ENCODE peak calls at places on chromosomes 7 and 10, in five cellular contexts. E is HCT116, F is ovary, A is transverse colon, U is right lobe of liver. L is an unnamed sample.

GRCh38 chr7:70711441-70711840 is 420.5 kb upstream of the GALNT17 start:
- DNase-seq in F (no peak), E (no peak), U (no peak), A (no peak), L (no peak)

GRCh38 chr7:41693150-41693997 is 9.5 kb downstream of the INHBA start:
- DNase-seq in U (no peak), A (no peak), F (no peak), E (no peak), L (peak)

GRCh38 chr7:46814516-46815250 is 767.2 kb downstream of the TNS3 start:
- DNase-seq in E (no peak), U (no peak), A (no peak), F (no peak), L (no peak)

GRCh38 chr7:2116086-2116810 is 116.5 kb downstream of the MAD1L1 start:
- DNase-seq in A (no peak), U (no peak), E (peak), F (no peak), L (peak)

GRCh38 chr10:43939939-43940810 is 291.5 kb upstream of the ZNF32 start:
- DNase-seq in E (no peak), F (no peak), A (no peak), U (no peak), L (no peak)

GRCh38 chr7:80918909-80919721 is at the start of gene SEMA3C:
- DNase-seq in A (peak), U (peak), F (peak), E (peak), L (peak)

GRCh38 chr10:106189254-106189653 is 975.3 kb downstream of the SORCS1 start:
- DNase-seq in E (no peak), A (no peak), U (no peak), F (no peak), L (no peak)

GRCh38 chr7:154769011-154769410 is 233.9 kb downstream of the PAXIP1 start:
- DNase-seq in E (no peak), F (no peak), U (no peak), A (no peak), L (no peak)

GRCh38 chr10:10222288-10222945 is 795.3 kb upstream of the CELF2 start:
- DNase-seq in U (no peak), E (no peak), F (no peak), A (no peak), L (no peak)

GRCh38 chr10:388661-389045 is 253.4 kb downstream of the ZMYND11 start:
- DNase-seq in U (no peak), F (no peak), E (no peak), A (no peak), L (no peak)

GRCh38 chr10:44932338-44933116 is 21.4 kb downstream of the TMEM72 start:
- DNase-seq in A (peak), E (peak), U (peak), F (peak), L (peak)

GRCh38 chr7:23473848-23474097 is 3.5 kb upstream of the IGF2BP3 start:
- DNase-seq in F (no peak), A (no peak), U (no peak), E (no peak), L (no peak)

GRCh38 chr7:158027646-158028045 is 560.0 kb downstream of the PTPRN2 start:
- DNase-seq in U (no peak), F (no peak), A (no peak), E (no peak), L (no peak)

GRCh38 chr10:104332243-104333036 is 5.8 kb downstream of the ITPRIP start:
- DNase-seq in F (peak), A (no peak), E (no peak), U (no peak), L (no peak)

GRCh38 chr10:31451766-31452165 is 132.8 kb downstream of the ZEB1 start:
- DNase-seq in E (no peak), A (no peak), U (no peak), F (no peak), L (no peak)

GRCh38 chr10:121771957-121772356 is 155.9 kb downstream of the ATE1 start:
- DNase-seq in A (no peak), U (no peak), F (no peak), E (no peak), L (no peak)

GRCh38 chr10:43077421-43078171 is 727 bp downstream of the RET start:
- DNase-seq in U (no peak), A (no peak), E (no peak), F (no peak), L (no peak)

GRCh38 chr10:3500408-3500856 is 284.6 kb downstream of the KLF6 start:
- DNase-seq in F (peak), U (no peak), A (peak), E (no peak), L (peak)

GRCh38 chr10:60666221-60666620 is 112.1 kb upstream of the CDK1 start:
- DNase-seq in U (no peak), F (no peak), E (no peak), A (no peak), L (no peak)

GRCh38 chr7:46191776-46192175 is 270.7 kb upstream of the IGFBP3 start:
- DNase-seq in U (no peak), A (no peak), E (no peak), F (no peak), L (no peak)

GRCh38 chr10:56269181-56269580 is 91.9 kb downstream of the ZWINT start:
- DNase-seq in A (no peak), F (no peak), E (no peak), U (no peak), L (no peak)

GRCh38 chr10:28496017-28496416 is 36.9 kb upstream of the WAC start:
- DNase-seq in A (no peak), F (no peak), U (no peak), E (no peak), L (no peak)

GRCh38 chr7:21743493-21743892 is 200.7 kb downstream of the DNAH11 start:
- DNase-seq in E (no peak), F (no peak), U (no peak), A (no peak), L (no peak)

GRCh38 chr7:87506243-87507180 is 31.0 kb upstream of the ABCB4 start:
- DNase-seq in U (no peak), F (no peak), A (no peak), E (peak), L (no peak)

GRCh38 chr10:70552585-70552984 is 50.0 kb downstream of the PRF1 start:
- DNase-seq in U (no peak), A (no peak), E (no peak), F (no peak), L (no peak)

GRCh38 chr10:107442035-107442505 is 277.6 kb upstream of the SORCS1 start:
- DNase-seq in F (no peak), A (no peak), E (no peak), U (no peak), L (no peak)

GRCh38 chr7:157432541-157432956 is 95.7 kb downstream of the DNAJB6 start:
- DNase-seq in A (peak), F (peak), U (no peak), E (peak), L (peak)

GRCh38 chr7:124856299-124856888 is 73.2 kb downstream of the POT1 start:
- DNase-seq in U (no peak), E (peak), F (no peak), A (no peak), L (no peak)

GRCh38 chr10:129765664-129766550 is 198.2 kb downstream of the EBF3 start:
- DNase-seq in F (no peak), U (peak), A (peak), E (no peak), L (no peak)

GRCh38 chr10:34507217-34507616 is 307.9 kb downstream of the PARD3 start:
- DNase-seq in A (no peak), F (no peak), U (no peak), E (no peak), L (no peak)

GRCh38 chr7:87316846-87317545 is 28.5 kb upstream of the CROT start:
- DNase-seq in F (no peak), A (no peak), U (no peak), E (no peak), L (no peak)

GRCh38 chr7:32524631-32525030 is 29.3 kb downstream of the AVL9 start:
- DNase-seq in U (no peak), F (no peak), E (no peak), A (no peak), L (no peak)

GRCh38 chr10:67818323-67818722 is 19.7 kb downstream of the DNAJC12 start:
- DNase-seq in E (no peak), A (no peak), F (no peak), U (no peak), L (no peak)

GRCh38 chr7:85041599-85042216 is 145.1 kb downstream of the SEMA3D start:
- DNase-seq in F (peak), E (peak), U (no peak), A (peak), L (peak)

GRCh38 chr10:114102253-114102652 is 58.6 kb downstream of the ADRB1 start:
- DNase-seq in A (no peak), U (no peak), E (no peak), F (no peak), L (no peak)

GRCh38 chr7:92135100-92135429 is 788 bp upstream of the CYP51A1 start:
- DNase-seq in F (no peak), E (no peak), U (no peak), A (peak), L (no peak)
- H3K4me3 ChIP-seq in F (peak), E (peak), U (peak), A (peak), L (peak)

GRCh38 chr10:102114861-102115618 is 5.1 kb downstream of the LDB1 start:
- DNase-seq in A (peak), U (peak), F (peak), E (no peak), L (peak)
- TF ChIP-seq POLR2A in A (peak), U (peak), F (peak), E (peak), L (peak)

DNA sequence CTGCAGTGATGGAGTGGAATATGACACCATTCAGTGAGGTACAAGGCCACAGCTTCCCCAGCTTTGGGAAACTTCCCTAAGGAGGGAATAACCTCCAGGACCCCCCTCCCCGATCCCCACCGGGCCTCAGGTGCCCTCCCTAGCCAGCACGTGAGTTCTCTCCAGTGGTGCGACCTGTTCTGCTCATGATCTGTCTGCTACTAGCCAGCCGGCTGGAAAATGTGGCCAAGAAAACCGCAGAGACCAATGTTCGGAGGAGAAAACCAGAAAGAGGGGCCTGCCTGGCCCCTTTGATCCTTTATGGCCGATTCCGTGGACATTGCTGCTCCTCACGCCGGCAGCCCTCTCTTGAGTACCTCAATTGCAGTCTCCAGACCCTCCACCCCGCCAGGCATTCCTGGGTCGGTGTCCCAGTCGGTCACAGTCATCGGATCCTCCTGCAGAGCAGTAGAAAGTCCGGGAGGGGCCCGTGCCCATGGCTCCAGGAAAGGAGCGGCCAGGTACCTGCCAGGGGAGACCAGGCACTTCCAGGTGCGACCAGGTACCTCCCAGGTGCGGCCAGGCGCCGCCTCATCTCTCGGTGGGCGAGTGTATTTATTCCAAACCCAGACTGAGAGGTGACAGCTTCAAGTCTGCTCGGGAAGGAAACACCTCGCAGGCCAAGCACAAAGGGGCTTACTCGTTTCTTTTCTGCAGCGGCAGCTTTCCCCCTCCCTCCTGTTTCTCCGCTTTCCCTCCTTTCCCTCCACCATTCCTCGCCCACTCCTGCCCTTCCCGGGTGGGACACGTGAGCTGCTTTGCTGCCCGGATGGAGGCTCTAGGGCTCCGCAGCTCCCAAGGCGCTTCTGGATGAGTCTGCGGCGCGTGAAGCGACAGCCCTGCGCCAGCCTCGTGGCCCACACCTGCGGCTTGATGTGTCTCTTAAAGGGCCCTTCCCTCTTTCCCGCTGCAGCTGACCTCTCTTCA is 39.6 kb upstream of the AGK start:
- DNase-seq in F (no peak), U (no peak), A (peak), E (no peak), L (no peak)
- H3K4me3 ChIP-seq in F (no peak), U (no peak), A (no peak), E (no peak), L (no peak)

DNA sequence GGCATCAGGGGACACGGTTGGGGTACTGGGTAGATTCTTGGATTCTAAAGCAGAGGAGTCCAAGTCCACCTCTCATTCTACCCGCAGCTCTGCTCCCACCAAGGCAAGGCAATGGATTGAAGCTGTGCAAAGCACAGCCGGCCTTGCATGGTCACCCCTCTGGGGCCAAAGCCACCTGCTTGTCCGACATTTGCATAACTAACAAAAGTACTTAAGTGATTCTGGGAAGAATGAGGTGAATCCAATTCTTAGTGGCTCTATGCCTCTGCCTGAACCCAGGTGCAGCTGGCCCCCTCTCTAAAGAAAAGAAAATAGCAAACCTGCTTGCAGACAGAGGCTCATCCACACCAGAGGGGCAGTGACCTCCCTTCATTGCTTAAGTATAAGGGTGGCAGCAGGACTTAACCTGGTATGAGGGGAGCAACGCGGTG is 10.7 kb upstream of the COBL start:
- DNase-seq in A (no peak), U (no peak), E (no peak), F (no peak), L (no peak)
- TF ChIP-seq POLR2A in A (no peak), U (no peak), E (no peak), F (no peak), L (no peak)

GRCh38 chr10:61989995-61990760 is 88.7 kb downstream of the ARID5B start:
- DNase-seq in U (no peak), E (no peak), A (no peak), F (no peak), L (no peak)

GRCh38 chr10:61987537-61987936 is 86.0 kb downstream of the ARID5B start:
- DNase-seq in A (no peak), E (no peak), U (no peak), F (no peak), L (no peak)

GRCh38 chr10:61986788-61987187 is 85.3 kb downstream of the ARID5B start:
- DNase-seq in E (no peak), U (no peak), A (no peak), F (no peak), L (no peak)

GRCh38 chr10:61986357-61986756 is 84.9 kb downstream of the ARID5B start:
- DNase-seq in A (no peak), E (no peak), U (no peak), F (no peak), L (no peak)

DNA sequence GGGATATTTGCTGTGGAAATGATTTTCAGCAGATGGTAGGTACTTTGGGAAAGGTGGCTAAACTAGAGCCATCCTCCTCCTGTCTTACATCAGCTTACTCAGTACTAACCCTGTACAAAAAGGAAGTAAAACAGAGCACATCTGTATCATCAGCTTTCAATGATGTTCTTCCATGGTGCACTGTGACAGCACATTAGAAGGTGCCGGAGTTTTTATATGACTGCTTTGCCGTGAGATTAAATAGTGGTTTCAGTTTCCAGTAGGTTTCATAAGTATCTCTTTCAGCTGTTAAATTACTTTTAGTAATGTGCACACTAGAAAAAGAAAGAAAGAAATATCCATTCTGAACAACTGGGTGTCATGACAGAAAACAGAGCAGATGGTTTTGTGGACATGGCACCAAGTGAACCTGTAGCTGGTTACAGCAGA is 86.5 kb downstream of the ARID5B start:
- DNase-seq in U (no peak), F (no peak), A (no peak), E (no peak), L (no peak)
- H3K4me3 ChIP-seq in U (no peak), F (no peak), A (no peak), E (no peak), L (no peak)

GRCh38 chr10:35640474-35640873 is 1.6 kb downstream of the FZD8 start:
- DNase-seq in A (peak), E (no peak), F (peak), U (peak), L (peak)

GRCh38 chr10:35639651-35640311 is 2.3 kb downstream of the FZD8 start:
- DNase-seq in U (peak), A (peak), F (peak), E (no peak), L (peak)

GRCh38 chr10:35641430-35642015 is 573 bp downstream of the FZD8 start:
- DNase-seq in F (no peak), U (no peak), E (no peak), A (no peak), L (peak)

GRCh38 chr10:35642023-35642792 is at the start of gene FZD8:
- DNase-seq in E (peak), F (peak), A (peak), U (peak), L (peak)

DNA sequence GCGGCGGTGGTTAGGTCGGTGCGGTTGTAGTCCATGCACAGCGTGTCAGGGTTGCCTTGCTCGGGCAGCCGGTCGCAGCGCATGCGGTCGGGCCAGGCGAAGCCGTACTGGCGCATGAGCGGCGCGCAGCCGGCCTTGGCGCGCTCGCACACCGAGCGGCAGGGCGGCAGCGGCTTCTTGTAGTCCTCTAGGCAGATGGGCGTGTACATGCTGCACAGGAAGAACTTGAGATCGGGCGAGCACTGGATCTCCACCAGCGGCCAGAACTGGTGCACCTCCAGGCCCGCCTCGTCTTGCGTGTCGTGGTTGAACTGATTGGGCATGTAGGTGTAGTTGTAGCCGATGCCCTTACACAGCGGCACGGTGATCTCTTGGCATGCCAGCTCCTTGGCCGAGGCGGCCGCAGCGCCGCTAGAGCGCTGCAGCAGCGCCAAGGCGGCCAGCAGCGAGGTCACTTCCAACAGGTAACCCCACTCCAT is 1.1 kb downstream of the FZD8 start:
- DNase-seq in F (peak), A (peak), U (peak), E (peak), L (peak)
- TF ChIP-seq POLR2A in F (no peak), A (peak), U (no peak), E (no peak), L (no peak)

GRCh38 chr7:29565634-29565981 is 2.0 kb downstream of the PRR15 start:
- DNase-seq in E (no peak), A (no peak), U (no peak), F (no peak), L (no peak)
- H3K4me3 ChIP-seq in E (no peak), A (peak), U (no peak), F (peak), L (peak)

GRCh38 chr10:27099916-27100799 is at the start of gene ANKRD26:
- DNase-seq in U (peak), A (peak), F (peak), E (peak), L (peak)
- TF ChIP-seq POLR2A in U (peak), A (peak), F (peak), E (peak), L (peak)

GRCh38 chr7:35038340-35038738 is 1.1 kb upstream of the DPY19L1 start:
- DNase-seq in A (no peak), E (no peak), U (no peak), F (no peak), L (no peak)

GRCh38 chr7:35037526-35038339 is 448 bp upstream of the DPY19L1 start:
- DNase-seq in F (peak), E (peak), A (peak), U (peak), L (peak)

GRCh38 chr7:35036361-35037171 is 719 bp downstream of the DPY19L1 start:
- DNase-seq in E (no peak), A (peak), U (peak), F (peak), L (peak)

GRCh38 chr7:35037211-35037525 is at the start of gene DPY19L1:
- DNase-seq in U (no peak), A (no peak), E (no peak), F (no peak), L (no peak)

DNA sequence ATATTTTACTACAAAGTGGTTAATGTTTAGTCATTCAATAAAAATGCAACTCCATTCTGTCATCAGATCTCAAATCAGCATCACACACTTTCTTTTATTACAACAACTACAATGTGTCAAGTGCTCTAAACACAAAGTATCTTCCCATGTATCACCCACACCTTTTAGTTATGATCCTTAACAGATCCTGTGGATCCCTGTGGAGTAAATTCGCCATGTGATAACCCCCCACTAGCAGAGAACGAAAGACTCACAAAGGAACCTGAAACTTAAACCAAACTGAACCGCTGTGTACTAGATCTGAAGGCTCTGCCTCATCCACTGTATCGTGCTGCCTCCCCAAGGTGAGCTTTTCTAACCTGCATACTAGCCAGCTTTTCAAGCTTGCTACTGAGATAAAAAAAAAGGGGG is 1.8 kb downstream of the DPY19L1 start:
- DNase-seq in F (no peak), E (peak), U (no peak), A (peak), L (no peak)
- H3K4me3 ChIP-seq in F (no peak), E (peak), U (no peak), A (no peak), L (no peak)

L was measured in uterus.